ENCODE peak calls at places on chromosomes 16 and 17, in four cellular contexts. One of them, this sample, is unnamed.

GRCh38 chr17:2303278-2304188 is at the start of the genes SMG6 and SRR:
- DNase-seq in nucleus accumbens: peak; percentile 92
- DNase-seq in uterus: peak; percentile 92
- DNase-seq in hypothalamus: peak; percentile 78
- DNase-seq in this sample: peak; percentile 96

GRCh38 chr17:68246271-68247028 is 1.4 kb upstream of the AMZ2 start:
- DNase-seq in uterus: no peak
- DNase-seq in nucleus accumbens: no peak
- DNase-seq in hypothalamus: no peak
- DNase-seq in this sample: no peak

GRCh38 chr17:67359960-67360817 is 6.2 kb downstream of the PSMD12 start:
- DNase-seq in nucleus accumbens: no peak
- DNase-seq in uterus: no peak
- DNase-seq in hypothalamus: no peak
- DNase-seq in this sample: no peak

GRCh38 chr16:48536600-48537200 is 73.3 kb downstream of the N4BP1 start:
- DNase-seq in hypothalamus: no peak
- DNase-seq in uterus: no peak
- DNase-seq in nucleus accumbens: no peak
- DNase-seq in this sample: peak; percentile 60

GRCh38 chr16:3060339-3061127 is 4.9 kb upstream of the IL32 start:
- DNase-seq in uterus: no peak
- DNase-seq in hypothalamus: no peak
- DNase-seq in nucleus accumbens: no peak
- DNase-seq in this sample: no peak

GRCh38 chr17:14741516-14741915 is 440.6 kb downstream of the HS3ST3B1 start:
- DNase-seq in hypothalamus: no peak
- DNase-seq in uterus: no peak
- DNase-seq in nucleus accumbens: no peak
- DNase-seq in this sample: no peak

GRCh38 chr16:19520861-19521331 is 1.0 kb downstream of the GDE1 start:
- DNase-seq in uterus: no peak
- DNase-seq in nucleus accumbens: no peak
- DNase-seq in hypothalamus: no peak
- DNase-seq in this sample: no peak

GRCh38 chr17:81470270-81470943 is 42.2 kb downstream of the ACTG1 start:
- DNase-seq in uterus: no peak
- DNase-seq in hypothalamus: no peak
- DNase-seq in nucleus accumbens: peak; percentile 27
- DNase-seq in this sample: no peak

GRCh38 chr16:87703835-87704375 is 61.9 kb downstream of the KLHDC4 start:
- DNase-seq in uterus: no peak
- DNase-seq in nucleus accumbens: no peak
- DNase-seq in hypothalamus: no peak
- DNase-seq in this sample: no peak

GRCh38 chr16:20897897-20898296 is 2.3 kb downstream of the DCUN1D3 start:
- DNase-seq in hypothalamus: no peak
- DNase-seq in nucleus accumbens: no peak
- DNase-seq in uterus: no peak
- DNase-seq in this sample: no peak

GRCh38 chr17:63275318-63275967 is 170.7 kb downstream of the CYB561 start:
- DNase-seq in nucleus accumbens: no peak
- DNase-seq in hypothalamus: no peak
- DNase-seq in uterus: no peak
- DNase-seq in this sample: no peak

GRCh38 chr17:3448059-3448630 is 14.5 kb upstream of the OR1E2 start:
- DNase-seq in uterus: no peak
- DNase-seq in nucleus accumbens: no peak
- DNase-seq in hypothalamus: no peak
- DNase-seq in this sample: no peak

GRCh38 chr17:42221886-42222745 is 27.8 kb upstream of the GHDC start:
- DNase-seq in hypothalamus: no peak
- DNase-seq in uterus: no peak
- DNase-seq in nucleus accumbens: peak; percentile 3
- DNase-seq in this sample: no peak

GRCh38 chr17:76159157-76159556 is 18.1 kb upstream of the FOXJ1 start:
- DNase-seq in uterus: no peak
- DNase-seq in nucleus accumbens: no peak
- DNase-seq in hypothalamus: no peak
- DNase-seq in this sample: no peak

GRCh38 chr16:31268033-31268365 is 8.2 kb downstream of the ITGAM start:
- DNase-seq in hypothalamus: no peak
- DNase-seq in nucleus accumbens: no peak
- DNase-seq in uterus: no peak
- DNase-seq in this sample: no peak

GRCh38 chr17:4098516-4099209 is 44.2 kb downstream of the ZZEF1 start:
- DNase-seq in hypothalamus: no peak
- DNase-seq in nucleus accumbens: no peak
- DNase-seq in uterus: no peak
- DNase-seq in this sample: no peak

GRCh38 chr17:44804301-44805061 is 25.6 kb downstream of the GJC1 start:
- DNase-seq in uterus: peak; percentile 61
- DNase-seq in hypothalamus: no peak
- DNase-seq in nucleus accumbens: no peak
- DNase-seq in this sample: no peak